ENCODE peak calls at places on chromosomes 3 and 15, in eight cellular contexts. C is HFF-Myc, H is tibial nerve, F is T-helper 9 cell, Q is germinal center, P is NCI-H1092 treated with DMSO at 0.1 percent for 48 hours, O is left ventricle myocardium superior, X is endothelial cell. R is an unnamed sample.

GRCh38 chr15:34013746-34014145 is 25.3 kb downstream of the AVEN start:
- DNase-seq in C (no peak), H (no peak), F (no peak), Q (no peak), P (no peak), O (no peak), X (no peak), R (no peak)

GRCh38 chr3:177904661-177905060 is 631.6 kb upstream of the KCNMB2 start:
- DNase-seq in C (no peak), H (no peak), F (no peak), Q (no peak), P (no peak), O (no peak), X (no peak), R (no peak)

GRCh38 chr3:100001514-100002270 is 112.6 kb downstream of the FILIP1L start:
- DNase-seq in C (no peak), H (no peak), F (no peak), Q (no peak), P (no peak), O (no peak), X (no peak), R (no peak)

GRCh38 chr15:58392611-58393161 is 39.1 kb upstream of the LIPC start:
- DNase-seq in C (no peak), H (no peak), F (no peak), Q (no peak), P (no peak), O (no peak), X (no peak), R (no peak)

GRCh38 chr3:52784021-52784621 is 6.7 kb downstream of the ITIH1 start:
- DNase-seq in C (no peak), H (no peak), F (no peak), Q (no peak), P (no peak), O (peak; percentile 14), X (no peak), R (no peak)

GRCh38 chr3:179037361-179037760 is 34.2 kb downstream of the ZMAT3 start:
- DNase-seq in C (peak; percentile 24), H (peak; percentile 15), F (peak; percentile 30), Q (no peak), P (no peak), O (peak; percentile 64), X (no peak), R (peak; percentile 65)

GRCh38 chr3:126912027-126912422 is 70.9 kb upstream of the PLXNA1 start:
- DNase-seq in C (no peak), H (no peak), F (no peak), Q (no peak), P (no peak), O (no peak), X (no peak), R (no peak)

GRCh38 chr3:183587337-183587736 is 31.8 kb upstream of the KLHL6 start:
- DNase-seq in C (no peak), H (no peak), F (no peak), Q (peak; percentile 59), P (no peak), O (no peak), X (no peak), R (no peak)

GRCh38 chr15:70475439-70475781 is 287.9 kb downstream of the UACA start:
- DNase-seq in C (no peak), H (no peak), F (no peak), Q (no peak), P (no peak), O (no peak), X (no peak), R (no peak)

R was measured in smooth muscle cell of the brain vasculature.